ENCODE peak calls at places on chromosomes 2 and 18, in five cellular contexts. L is colonic mucosa, O is heart right ventricle, T is RWPE1, Y is lower lobe of right lung. J is an unnamed sample.

GRCh38 chr2:127358044-127358443 is 29.7 kb downstream of the MAP3K2 start:
- DNase-seq in Y (no peak), O (no peak), T (no peak), L (no peak), J (no peak)

GRCh38 chr2:21289994-21290393 is 166.2 kb downstream of the TDRD15 start:
- DNase-seq in L (no peak), T (no peak), O (no peak), Y (no peak), J (no peak)

GRCh38 chr2:108315408-108316193 is 26.9 kb downstream of the SULT1C2 start:
- DNase-seq in Y (no peak), O (no peak), T (no peak), L (peak), J (no peak)

GRCh38 chr2:147937744-147938349 is 82.7 kb downstream of the ORC4 start:
- DNase-seq in Y (no peak), L (no peak), T (peak), O (no peak), J (no peak)

GRCh38 chr2:31347788-31348187 is 66.8 kb downstream of the XDH start:
- DNase-seq in T (no peak), Y (no peak), L (no peak), O (no peak), J (no peak)

GRCh38 chr2:215664847-215665525 is 229.1 kb upstream of the FN1 start:
- DNase-seq in O (no peak), T (peak), L (no peak), Y (no peak), J (no peak)

GRCh38 chr2:28408764-28409599 is 16.3 kb downstream of the FOSL2 start:
- DNase-seq in L (peak), T (peak), O (no peak), Y (peak), J (no peak)

GRCh38 chr2:172998547-172998946 is 77.1 kb upstream of the MAP3K20 start:
- DNase-seq in T (peak), O (no peak), Y (no peak), L (no peak), J (no peak)

GRCh38 chr2:38549066-38549465 is 53.7 kb downstream of the HNRNPLL start:
- DNase-seq in L (no peak), Y (no peak), O (no peak), T (no peak), J (no peak)

GRCh38 chr2:56382466-56382865 is 198.7 kb downstream of the CCDC85A start:
- DNase-seq in L (no peak), Y (no peak), T (no peak), O (no peak), J (no peak)

GRCh38 chr18:46623541-46623940 is 33.5 kb downstream of the LOXHD1 start:
- DNase-seq in Y (no peak), L (no peak), O (no peak), T (no peak), J (no peak)

GRCh38 chr2:43051316-43051715 is 175.1 kb downstream of the ZFP36L2 start:
- DNase-seq in L (peak), T (peak), O (no peak), Y (no peak), J (no peak)

GRCh38 chr18:26425148-26425531 is 123.2 kb downstream of the KCTD1 start:
- DNase-seq in Y (no peak), L (no peak), O (no peak), T (no peak), J (no peak)

GRCh38 chr2:74278694-74279093 is 64.5 kb downstream of the SLC4A5 start:
- DNase-seq in T (no peak), Y (no peak), L (no peak), O (no peak), J (no peak)

GRCh38 chr2:167940361-167940744 is 307.0 kb downstream of the STK39 start:
- DNase-seq in T (no peak), O (no peak), L (no peak), Y (no peak), J (no peak)

GRCh38 chr2:195520671-195521155 is 136.3 kb upstream of the SLC39A10 start:
- DNase-seq in L (no peak), Y (no peak), O (no peak), T (peak), J (no peak)

GRCh38 chr2:219249203-219249980 is 3.7 kb upstream of the TUBA4B start:
- DNase-seq in T (peak), Y (peak), L (peak), O (peak), J (no peak)

GRCh38 chr2:63982335-63982734 is 36.9 kb downstream of the VPS54 start:
- DNase-seq in Y (no peak), L (no peak), O (no peak), T (no peak), J (no peak)

GRCh38 chr2:8312861-8313768 is 368.7 kb upstream of the ID2 start:
- DNase-seq in L (peak), Y (no peak), T (no peak), O (no peak), J (no peak)

GRCh38 chr2:134401081-134401497 is 147.2 kb downstream of the MGAT5 start:
- DNase-seq in Y (no peak), L (no peak), T (no peak), O (peak), J (no peak)

GRCh38 chr2:189327879-189328351 is 113.4 kb upstream of the WDR75 start:
- DNase-seq in T (no peak), Y (no peak), L (no peak), O (no peak), J (no peak)

GRCh38 chr2:109694190-109694589 is 80.0 kb downstream of the SOWAHC start:
- DNase-seq in L (no peak), T (no peak), Y (no peak), O (no peak), J (no peak)

GRCh38 chr2:165634855-165635254 is 159.2 kb downstream of the GALNT3 start:
- DNase-seq in Y (no peak), L (no peak), O (peak), T (no peak), J (no peak)

GRCh38 chr2:238505892-238506280 is 79.2 kb downstream of the ASB1 start:
- DNase-seq in L (no peak), T (no peak), O (no peak), Y (no peak), J (no peak)

GRCh38 chr2:88853403-88853790 is 161.9 kb downstream of the RPIA start:
- DNase-seq in T (no peak), L (no peak), Y (no peak), O (no peak), J (no peak)

GRCh38 chr2:84844141-84844540 is 36.7 kb downstream of the TRABD2A start:
- DNase-seq in L (no peak), O (no peak), Y (no peak), T (no peak), J (no peak)

GRCh38 chr2:84839851-84840250 is 41.0 kb downstream of the TRABD2A start:
- DNase-seq in L (no peak), T (no peak), O (no peak), Y (no peak), J (no peak)

GRCh38 chr2:84838434-84839145 is 42.3 kb downstream of the TRABD2A start:
- DNase-seq in Y (no peak), O (no peak), T (no peak), L (no peak), J (no peak)

GRCh38 chr2:84841577-84841976 is 39.3 kb downstream of the TRABD2A start:
- DNase-seq in T (no peak), O (no peak), L (no peak), Y (no peak), J (no peak)

DNA sequence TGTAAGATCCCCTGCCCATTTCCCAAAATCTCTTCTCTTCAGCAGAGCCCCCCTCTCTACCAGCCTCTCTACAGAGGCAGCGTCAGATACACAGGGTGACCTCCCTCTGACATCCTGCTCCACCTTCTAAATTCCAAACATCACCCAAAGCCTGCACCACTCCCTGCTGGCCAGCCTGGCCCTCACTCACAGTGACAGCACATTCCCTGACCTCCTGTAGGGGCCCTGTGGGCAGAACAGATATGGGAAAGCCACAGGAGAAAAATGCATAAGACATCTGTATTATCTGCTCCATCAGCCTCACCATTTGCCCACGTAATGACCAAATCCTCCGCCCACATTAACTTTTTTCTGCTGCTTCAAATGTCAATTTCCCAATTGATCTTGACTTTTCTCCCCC is 40.6 kb downstream of the TRABD2A start:
- DNase-seq in O (no peak), Y (no peak), T (no peak), L (no peak), J (no peak)
- TF ChIP-seq CTCF in O (no peak), Y (no peak), T (no peak), L (no peak), J (no peak)

GRCh38 chr18:49178736-49179135 is 228.0 kb upstream of the SMAD7 start:
- DNase-seq in Y (no peak), T (no peak), L (peak), O (peak), J (no peak)
- TF ChIP-seq CTCF in Y (peak), T (peak), L (peak), O (no peak), J (no peak)

GRCh38 chr2:202136526-202136925 is 63.5 kb downstream of the KIAA2012 start:
- DNase-seq in Y (no peak), L (no peak), T (no peak), O (no peak), J (no peak)

GRCh38 chr2:202133556-202134245 is 60.6 kb downstream of the KIAA2012 start:
- DNase-seq in T (no peak), O (no peak), L (no peak), Y (no peak), J (no peak)

GRCh38 chr2:202140522-202141292 is 67.7 kb downstream of the KIAA2012 start:
- DNase-seq in O (no peak), T (no peak), L (no peak), Y (no peak), J (no peak)

GRCh38 chr2:202135111-202135874 is 62.2 kb downstream of the KIAA2012 start:
- DNase-seq in T (no peak), Y (no peak), O (peak), L (peak), J (peak)
- TF ChIP-seq CTCF in T (no peak), Y (no peak), O (no peak), L (no peak), J (no peak)

DNA sequence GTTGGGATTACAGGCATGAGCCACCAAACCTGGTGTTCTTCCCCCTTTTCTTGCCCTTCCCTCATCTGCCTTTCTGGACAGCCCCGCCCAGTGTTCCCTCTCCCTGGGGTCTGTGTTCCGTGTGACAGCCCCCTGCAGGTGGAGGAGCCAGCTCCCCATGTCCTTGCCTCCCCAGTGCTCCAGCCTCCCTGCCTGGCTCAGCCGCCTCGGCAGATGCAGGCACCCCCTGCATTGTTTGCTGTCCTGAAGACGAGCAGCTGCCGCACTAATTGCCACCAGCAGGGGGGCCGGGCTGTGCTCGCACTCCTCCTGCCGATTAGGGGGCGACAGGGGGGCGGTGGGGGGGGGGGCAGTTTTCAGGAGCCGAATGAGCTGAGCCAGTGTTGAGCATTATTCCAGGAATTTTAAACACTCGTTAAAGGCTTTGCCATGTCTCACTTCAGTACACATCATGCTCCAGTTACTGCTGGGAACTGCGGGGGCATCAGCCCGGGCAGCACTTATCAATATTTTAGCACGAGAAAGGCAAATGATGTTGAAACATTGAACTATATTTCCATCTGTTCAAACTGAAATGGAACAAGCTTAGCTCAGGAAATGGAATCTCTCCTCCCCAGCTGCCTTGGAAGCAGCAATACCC is 23.3 kb downstream of the SIX3 start:
- DNase-seq in L (no peak), Y (no peak), O (no peak), T (no peak), J (no peak)
- TF ChIP-seq CTCF in L (no peak), Y (no peak), O (no peak), T (no peak), J (no peak)

DNA sequence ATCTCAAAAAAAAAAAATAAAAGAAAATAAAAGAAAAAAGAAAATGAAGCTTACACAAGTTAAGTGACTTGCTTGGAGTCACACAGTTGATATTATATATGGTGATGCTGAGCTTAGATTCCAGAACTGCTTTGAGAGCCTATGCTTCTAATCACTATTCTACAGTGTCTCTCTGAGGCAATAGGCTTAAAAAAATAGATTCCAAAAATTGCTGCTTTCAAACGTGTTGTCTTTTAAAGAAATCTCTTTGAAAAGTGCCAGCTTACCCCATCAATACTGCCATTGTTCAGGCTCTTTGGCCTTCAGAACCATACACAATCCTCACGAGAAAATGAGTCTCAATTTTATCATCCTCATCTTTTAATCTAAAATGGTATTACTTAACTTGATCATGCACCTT is 102.6 kb downstream of the CDK15 start:
- DNase-seq in O (no peak), T (no peak), L (no peak), Y (no peak), J (no peak)
- TF ChIP-seq CTCF in O (no peak), T (no peak), L (no peak), Y (no peak), J (no peak)

GRCh38 chr2:153510996-153511395 is 32.4 kb upstream of the RPRM start:
- DNase-seq in L (no peak), O (no peak), Y (no peak), T (no peak), J (no peak)
- TF ChIP-seq CTCF in L (no peak), O (no peak), Y (no peak), T (no peak), J (no peak)

GRCh38 chr2:59463401-59463800 is 1090.1 kb downstream of the BCL11A start:
- DNase-seq in O (no peak), Y (no peak), T (no peak), L (no peak), J (no peak)

GRCh38 chr2:59458862-59459261 is 1094.6 kb downstream of the BCL11A start:
- DNase-seq in T (no peak), Y (no peak), L (no peak), O (no peak), J (no peak)

DNA sequence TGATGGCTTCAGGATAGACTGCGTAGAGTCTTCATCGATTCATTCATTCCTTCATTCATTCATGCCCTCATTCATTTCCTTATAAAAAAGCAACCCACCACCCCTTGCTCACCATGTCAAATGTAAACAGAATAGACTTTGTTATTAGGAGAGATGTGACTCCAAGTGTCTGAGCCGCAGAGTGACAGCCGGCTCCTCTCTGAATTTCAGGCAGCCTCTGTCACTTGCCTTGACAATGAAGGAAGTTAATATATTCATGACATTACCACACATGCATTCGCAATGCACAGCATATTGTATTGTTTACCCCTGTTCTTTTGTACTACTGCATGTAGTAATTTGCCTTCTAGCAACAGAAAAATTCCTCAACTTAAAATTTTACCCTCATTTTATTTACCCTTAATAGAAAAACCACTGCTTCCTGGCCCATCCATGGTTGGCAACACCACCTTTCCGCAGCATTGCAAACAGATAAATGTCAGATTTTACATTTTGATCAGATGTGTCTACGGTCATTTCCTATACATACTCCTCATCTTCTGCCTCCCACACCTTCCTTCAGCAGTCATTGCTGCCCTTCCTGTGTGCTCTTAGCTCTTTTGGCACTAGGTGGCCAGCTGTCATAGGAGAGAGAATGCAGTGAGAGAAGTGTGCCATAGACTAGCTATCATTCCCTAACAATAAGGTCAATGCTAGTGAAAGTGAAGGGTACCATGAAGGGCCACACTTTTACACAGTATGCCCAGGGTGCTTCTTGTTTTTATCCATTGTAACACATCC is 1090.8 kb downstream of the BCL11A start:
- DNase-seq in L (no peak), Y (no peak), T (no peak), O (no peak), J (no peak)
- TF ChIP-seq CTCF in L (no peak), Y (no peak), T (no peak), O (no peak), J (no peak)

GRCh38 chr2:36659218-36659617 is 37.3 kb upstream of the VIT start:
- DNase-seq in T (no peak), O (no peak), Y (no peak), L (no peak), J (no peak)

GRCh38 chr2:36659872-36660312 is 36.6 kb upstream of the VIT start:
- DNase-seq in T (no peak), O (no peak), L (no peak), Y (no peak), J (no peak)

GRCh38 chr2:36655456-36655855 is 41.1 kb upstream of the VIT start:
- DNase-seq in L (no peak), Y (no peak), O (peak), T (no peak), J (no peak)

GRCh38 chr2:36658277-36658748 is 38.2 kb upstream of the VIT start:
- DNase-seq in T (no peak), Y (no peak), O (no peak), L (no peak), J (no peak)

DNA sequence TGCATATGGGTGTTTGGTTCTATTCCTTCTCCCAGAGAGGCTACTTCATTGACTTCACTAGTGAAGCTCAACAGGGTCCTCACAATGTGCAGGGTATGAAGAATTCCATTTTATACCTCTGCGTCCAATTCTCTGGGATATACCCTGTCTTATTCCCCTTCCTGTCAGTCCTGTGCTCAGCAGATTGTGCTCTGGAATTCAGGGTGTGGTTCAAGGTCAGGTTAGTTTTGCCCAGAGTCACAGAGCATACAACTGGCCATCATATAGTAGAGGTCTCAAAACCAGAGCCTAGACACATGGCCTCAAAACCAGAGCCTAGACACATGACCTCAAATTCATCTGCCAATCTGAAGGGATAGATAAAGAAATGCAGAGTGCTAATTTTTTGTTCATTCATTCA is 38.8 kb upstream of the VIT start:
- DNase-seq in T (no peak), Y (no peak), L (no peak), O (no peak), J (no peak)
- TF ChIP-seq CTCF in T (no peak), Y (no peak), L (no peak), O (no peak), J (no peak)

DNA sequence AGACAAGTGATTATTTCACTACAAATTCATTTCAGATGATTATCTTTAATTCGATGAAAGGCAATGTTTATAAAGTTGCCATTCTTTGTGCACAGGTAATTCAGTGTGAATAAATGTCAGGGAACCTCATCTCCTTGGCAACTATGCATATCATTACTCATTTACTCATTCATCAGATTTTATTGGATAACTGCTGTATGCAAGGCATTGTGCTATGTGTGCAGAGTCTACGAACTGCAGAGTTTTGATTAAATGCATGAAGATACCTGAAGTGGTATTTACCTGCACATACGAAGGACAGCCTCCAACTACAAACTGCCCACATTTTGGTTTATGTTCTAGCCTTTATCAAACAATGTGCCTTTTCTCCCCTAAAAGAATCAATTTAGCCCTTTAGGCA is 3.5 kb downstream of the RND3 start:
- DNase-seq in L (no peak), T (no peak), O (no peak), Y (no peak), J (no peak)
- TF ChIP-seq CTCF in L (no peak), T (no peak), O (no peak), Y (no peak), J (no peak)

GRCh38 chr18:11392974-11393373 is 216.4 kb upstream of the SLC35G4 start:
- DNase-seq in Y (no peak), L (no peak), T (no peak), O (no peak), J (no peak)

GRCh38 chr18:11393486-11393885 is 215.9 kb upstream of the SLC35G4 start:
- DNase-seq in T (no peak), L (no peak), O (peak), Y (no peak), J (no peak)

DNA sequence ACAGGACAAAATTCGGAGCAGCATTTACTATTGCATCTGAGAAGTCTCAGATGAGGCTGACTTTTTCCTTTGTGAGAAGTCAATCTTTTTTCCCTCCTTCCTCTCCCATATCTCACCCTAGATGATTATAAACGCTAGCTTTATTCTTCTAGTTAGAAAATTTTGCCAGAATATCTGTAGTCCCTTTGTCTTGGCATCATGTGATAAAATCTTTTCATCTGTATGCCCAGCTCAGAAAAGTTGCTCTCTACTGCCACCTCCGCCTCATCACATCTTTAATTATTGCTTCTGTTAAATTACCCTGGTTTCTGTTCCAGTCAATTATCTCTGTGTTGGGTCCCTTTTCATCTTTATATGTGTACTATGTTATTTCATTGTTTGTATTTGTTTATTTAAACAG is 210.8 kb upstream of the SLC35G4 start:
- DNase-seq in L (no peak), O (no peak), T (peak), Y (no peak), J (no peak)
- TF ChIP-seq CTCF in L (no peak), O (no peak), T (peak), Y (no peak), J (no peak)